ENCODE peak calls at places on chromosomes 3 and 15, in four cellular contexts. O, Z, R and L are unnamed samples. For H3K27me3, the result is how much of the 10 kb centered on the place peaks cover.

GRCh38 chr3:155778441-155778840 is 27.6 kb downstream of the C3orf33 start:
- DNase-seq in O (no peak), Z (peak), R (no peak), L (no peak)

GRCh38 chr3:106711650-106712049 is 665.6 kb upstream of the CCDC54 start:
- DNase-seq in O (no peak), Z (peak), R (no peak), L (no peak)

GRCh38 chr3:40118031-40118610 is 191.4 kb upstream of the EIF1B start:
- DNase-seq in O (no peak), Z (no peak), R (no peak), L (no peak)

GRCh38 chr15:98969126-98969735 is 38.4 kb downstream of the PGPEP1L start:
- DNase-seq in O (no peak), Z (no peak), R (no peak), L (no peak)

GRCh38 chr3:181694805-181695660 is 16.7 kb upstream of the SOX2 start:
- DNase-seq in O (peak), Z (no peak), R (peak), L (peak)

GRCh38 chr3:113275876-113276580 is 64.7 kb downstream of the BOC start:
- DNase-seq in O (no peak), Z (peak), R (peak), L (peak)

GRCh38 chr3:134620476-134621115 is 30.2 kb downstream of the KY start:
- DNase-seq in O (no peak), Z (no peak), R (no peak), L (no peak)

GRCh38 chr15:28098766-28099554 is at the start of gene OCA2:
- DNase-seq in O (peak), Z (peak), R (peak), L (no peak)

GRCh38 chr3:129461022-129461421 is 21.0 kb downstream of the IFT122 start:
- DNase-seq in O (no peak), Z (peak), R (no peak), L (peak)

GRCh38 chr15:43775411-43775965 is 1.3 kb downstream of the ELL3 start:
- DNase-seq in O (no peak), Z (peak), R (no peak), L (peak)

GRCh38 chr3:172562881-172563835 is 39.9 kb upstream of the TNFSF10 start:
- DNase-seq in O (no peak), Z (peak), R (peak), L (peak)

GRCh38 chr15:52252781-52253180 is 42.8 kb downstream of the MYO5C start:
- DNase-seq in O (no peak), Z (peak), R (no peak), L (peak)

GRCh38 chr3:107663266-107663665 is 140.5 kb downstream of the BBX start:
- DNase-seq in O (no peak), Z (no peak), R (no peak), L (no peak)

GRCh38 chr3:51941447-51941797 is 282 bp downstream of the RRP9 start:
- DNase-seq in O (no peak), Z (no peak), R (no peak), L (no peak)

GRCh38 chr3:100401674-100402036 is 316 bp downstream of the LNP1 start:
- DNase-seq in O (peak), Z (peak), R (peak), L (no peak)

GRCh38 chr3:136957751-136958288 is at the start of gene IL20RB:
- DNase-seq in O (no peak), Z (peak), R (no peak), L (peak)

GRCh38 chr15:35690698-35691116 is 144.7 kb upstream of the DPH6 start:
- DNase-seq in O (no peak), Z (peak), R (no peak), L (no peak)

GRCh38 chr3:138509586-138509985 is 75.2 kb downstream of the ESYT3 start:
- DNase-seq in O (no peak), Z (peak), R (no peak), L (peak)

GRCh38 chr3:25889132-25889917 is 99.4 kb downstream of the OXSM start:
- DNase-seq in O (no peak), Z (peak), R (no peak), L (no peak)

GRCh38 chr15:39191871-39192281 is 389.0 kb upstream of the THBS1 start:
- DNase-seq in O (no peak), Z (peak), R (no peak), L (peak)

GRCh38 chr3:184327171-184327570 is 10.2 kb upstream of the FAM131A start:
- DNase-seq in O (no peak), Z (no peak), R (no peak), L (no peak)

GRCh38 chr3:99625643-99626414 is 12.6 kb upstream of the COL8A1 start:
- DNase-seq in O (no peak), Z (peak), R (no peak), L (peak)

GRCh38 chr3:158731938-158732855 is at the start of gene RARRES1:
- DNase-seq in O (peak), Z (peak), R (peak), L (peak)

GRCh38 chr15:51160484-51160883 is 65.8 kb upstream of the TNFAIP8L3 start:
- DNase-seq in O (no peak), Z (no peak), R (no peak), L (no peak)

GRCh38 chr15:82793737-82794136 is 12.1 kb downstream of the FSD2 start:
- DNase-seq in O (no peak), Z (no peak), R (no peak), L (no peak)

GRCh38 chr3:2623463-2623862 is 486.7 kb downstream of the IL5RA start:
- DNase-seq in O (no peak), Z (peak), R (no peak), L (peak)

GRCh38 chr3:15325228-15325627 is 7.2 kb downstream of the SH3BP5 start:
- DNase-seq in O (no peak), Z (peak), R (no peak), L (no peak)

GRCh38 chr15:99345832-99346462 is 94.7 kb downstream of the LRRC28 start:
- DNase-seq in O (no peak), Z (no peak), R (no peak), L (no peak)

GRCh38 chr3:51944541-51945021 is 2.4 kb downstream of the PARP3 start:
- DNase-seq in O (no peak), Z (no peak), R (peak), L (no peak)

GRCh38 chr15:39247574-39247973 is 333.3 kb upstream of the THBS1 start:
- DNase-seq in O (no peak), Z (peak), R (no peak), L (no peak)

GRCh38 chr15:77342767-77343166 is 77.1 kb downstream of the PEAK1 start:
- DNase-seq in O (no peak), Z (no peak), R (no peak), L (no peak)

GRCh38 chr3:20140881-20141280 is 45.1 kb downstream of the SGO1 start:
- DNase-seq in O (no peak), Z (no peak), R (no peak), L (no peak)

GRCh38 chr15:22968356-22968755 is 11.8 kb downstream of the CYFIP1 start:
- DNase-seq in O (no peak), Z (peak), R (peak), L (peak)

GRCh38 chr3:196144383-196145105 is 62.7 kb upstream of the TFRC start:
- DNase-seq in O (peak), Z (peak), R (no peak), L (peak)

GRCh38 chr15:94370197-94370987 is 139.0 kb downstream of the MCTP2 start:
- DNase-seq in O (no peak), Z (no peak), R (no peak), L (peak)

GRCh38 chr3:197811343-197811742 is 20.3 kb downstream of the LRCH3 start:
- DNase-seq in O (no peak), Z (peak), R (peak), L (no peak)

GRCh38 chr3:138875096-138875753 is 40.5 kb upstream of the PIK3CB start:
- DNase-seq in O (no peak), Z (no peak), R (no peak), L (no peak)

GRCh38 chr3:156674911-156675743 is 737 bp downstream of the TIPARP start:
- DNase-seq in O (peak), Z (peak), R (peak), L (no peak)

GRCh38 chr3:196207833-196208607 is 3.2 kb downstream of the ZDHHC19 start:
- DNase-seq in O (peak), Z (no peak), R (no peak), L (no peak)

GRCh38 chr3:133412511-133413165 is 12.8 kb downstream of the BFSP2 start:
- DNase-seq in O (peak), Z (peak), R (peak), L (no peak)

GRCh38 chr3:133413166-133414020 is 13.5 kb downstream of the BFSP2 start:
- DNase-seq in O (no peak), Z (peak), R (no peak), L (no peak)

GRCh38 chr3:133408366-133408765 is 8.5 kb downstream of the BFSP2 start:
- DNase-seq in O (no peak), Z (peak), R (no peak), L (no peak)

GRCh38 chr3:133408961-133409360 is 9.1 kb downstream of the BFSP2 start:
- DNase-seq in O (no peak), Z (peak), R (no peak), L (no peak)

DNA sequence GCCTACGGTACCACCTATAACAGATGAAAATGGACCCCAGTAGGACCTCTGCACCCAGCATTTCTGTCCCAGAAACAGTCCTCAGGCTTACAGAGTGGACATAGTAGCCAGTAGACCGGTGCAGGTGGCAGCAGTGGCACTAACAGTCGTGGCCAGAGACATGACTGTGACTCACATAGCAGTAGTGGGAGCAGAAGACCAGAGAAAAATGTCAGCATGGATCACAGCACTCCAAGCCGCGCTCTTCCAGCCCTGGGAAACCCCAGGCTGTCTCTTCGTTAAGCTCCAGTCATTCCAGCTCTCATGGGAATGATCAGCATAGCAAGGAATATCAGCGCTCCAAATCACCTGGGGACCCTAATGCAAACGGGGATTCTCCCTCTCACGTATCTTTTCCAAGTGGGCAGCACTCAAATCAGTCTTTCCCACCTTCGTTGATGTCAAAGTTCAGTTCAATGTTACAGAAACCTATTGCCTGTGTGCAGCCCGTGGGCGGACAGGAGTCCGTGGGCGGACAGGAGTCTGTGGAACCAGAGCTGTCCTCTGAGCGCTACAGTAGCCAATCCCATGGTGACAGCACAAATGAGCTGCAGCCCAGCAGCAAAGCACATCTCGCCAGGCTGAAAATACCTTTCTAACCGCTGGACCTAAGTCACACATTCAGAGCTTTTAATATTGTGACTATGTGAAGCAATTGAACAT is 10.5 kb downstream of the BFSP2 start:
- DNase-seq in O (no peak), Z (no peak), R (no peak), L (no peak)
- H3K4me3 ChIP-seq in O (no peak), Z (no peak), R (no peak), L (no peak)

DNA sequence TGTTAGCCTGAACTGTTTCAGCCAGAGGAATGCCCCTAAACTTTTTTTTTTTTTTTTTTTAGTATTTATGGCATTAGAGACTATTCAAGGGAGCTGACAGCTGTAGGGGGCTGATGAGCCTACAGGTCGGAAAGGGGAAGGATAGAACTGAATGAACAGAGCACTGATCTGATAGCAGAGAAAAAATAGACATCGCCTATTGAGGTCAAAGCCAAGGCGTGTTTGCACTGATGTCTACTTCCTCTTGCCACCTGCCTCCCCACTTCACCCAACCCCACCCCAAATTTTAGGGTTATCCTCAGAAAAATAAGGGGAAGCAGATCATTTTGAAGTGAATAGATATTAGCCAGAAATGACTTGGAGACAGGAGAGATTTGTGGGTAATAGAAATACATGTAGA is 3.0 kb upstream of the ZMAT3 start:
- DNase-seq in O (no peak), Z (no peak), R (no peak), L (no peak)
- TF ChIP-seq CTCF in O (no peak), Z (no peak), R (no peak), L (no peak)

GRCh38 chr15:73005032-73005431 is 47.2 kb upstream of the NEO1 start:
- DNase-seq in O (no peak), Z (no peak), R (no peak), L (no peak)
- H3K27me3 ChIP-seq in O (under half), Z (under half), R (under half), L (under half)

GRCh38 chr3:70042683-70043082 is 43.1 kb downstream of the SAMMSON start:
- DNase-seq in O (no peak), Z (no peak), R (no peak), L (no peak)
- H3K4me3 ChIP-seq in O (no peak), Z (no peak), R (no peak), L (no peak)

GRCh38 chr15:71570736-71571135 is 239.6 kb upstream of the NR2E3 start:
- DNase-seq in O (no peak), Z (no peak), R (no peak), L (no peak)

GRCh38 chr15:71571641-71572040 is 238.7 kb upstream of the NR2E3 start:
- DNase-seq in O (no peak), Z (no peak), R (no peak), L (no peak)

GRCh38 chr15:71573599-71573998 is 236.8 kb upstream of the NR2E3 start:
- DNase-seq in O (no peak), Z (no peak), R (no peak), L (no peak)

GRCh38 chr15:71575474-71576045 is 234.8 kb upstream of the NR2E3 start:
- DNase-seq in O (no peak), Z (no peak), R (no peak), L (peak)

DNA sequence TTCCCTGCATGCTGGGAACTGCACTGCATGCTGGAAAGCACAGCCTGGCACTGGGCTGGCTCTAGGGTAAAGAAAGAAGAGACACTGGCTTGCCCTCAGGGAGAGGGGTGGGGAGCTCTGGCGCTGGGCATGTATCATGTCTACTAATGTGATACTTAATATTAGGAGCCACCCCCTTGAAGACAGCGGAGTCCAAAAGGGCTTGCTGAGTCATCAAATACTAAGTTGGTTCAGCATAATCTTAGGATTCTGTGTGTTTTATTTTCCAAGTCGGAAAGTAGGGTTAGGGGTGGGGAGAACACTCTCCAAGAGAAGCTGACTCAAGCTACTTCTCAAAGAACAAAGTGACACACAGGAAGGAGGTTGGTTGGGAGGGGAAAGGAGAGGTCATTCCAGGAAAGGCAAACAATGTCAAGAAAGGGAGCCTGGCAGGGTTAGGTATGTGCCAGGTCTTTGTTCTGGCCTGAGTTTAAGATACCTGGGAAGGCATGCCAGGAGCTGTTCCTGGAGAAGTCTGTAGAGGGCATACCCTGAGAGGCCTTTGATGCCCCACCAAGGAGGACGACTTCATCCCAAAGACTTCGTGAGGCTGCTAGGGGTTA is 237.8 kb upstream of the NR2E3 start:
- DNase-seq in O (no peak), Z (no peak), R (no peak), L (peak)
- TF ChIP-seq CTCF in O (peak), Z (peak), R (no peak), L (peak)

GRCh38 chr3:151182349-151183079 is 20.5 kb downstream of the GPR171 start:
- DNase-seq in O (no peak), Z (no peak), R (no peak), L (no peak)
- H3K27me3 ChIP-seq in O (under half), Z (under half), R (under half), L (under half)

DNA sequence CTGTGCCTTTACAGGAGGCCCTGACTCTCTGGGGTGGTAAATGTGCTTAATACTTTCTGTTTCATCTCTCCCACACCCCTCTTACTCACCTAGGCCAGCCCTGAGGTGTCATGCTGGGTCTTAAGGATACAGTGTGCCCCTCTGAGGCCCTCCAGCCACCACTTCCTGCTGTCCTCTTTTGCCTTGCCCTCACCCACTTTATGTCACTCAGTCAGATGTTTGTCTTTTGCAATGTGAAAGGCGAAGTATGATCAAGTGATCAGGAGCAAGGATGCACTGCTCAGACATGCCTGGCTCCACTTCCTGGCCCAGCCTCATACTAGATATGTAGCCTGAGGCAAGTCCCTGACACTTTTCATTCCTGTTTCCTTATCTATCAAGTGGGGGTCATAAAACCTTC is 339.0 kb upstream of the NR2E3 start:
- DNase-seq in O (no peak), Z (peak), R (no peak), L (peak)
- H3K4me3 ChIP-seq in O (no peak), Z (no peak), R (no peak), L (no peak)